ENCODE peak calls at places on chromosomes 3 and 15, in eight cellular contexts. One of them, this sample, is unnamed.

GRCh38 chr3:114902691-114903101 is 244.4 kb downstream of the ZBTB20 start:
- DNase-seq in A549: no peak
- DNase-seq in OCI-LY7: no peak
- DNase-seq in AG09309: no peak
- DNase-seq in PC-3: no peak
- DNase-seq in tibial nerve: no peak
- DNase-seq in BJ: no peak
- DNase-seq in CD4-positive, alpha-beta T cell: no peak
- DNase-seq in this sample: no peak

GRCh38 chr15:74821091-74821789 is 5.2 kb upstream of the CPLX3 start:
- DNase-seq in OCI-LY7: peak; percentile 94
- DNase-seq in CD4-positive, alpha-beta T cell: no peak
- DNase-seq in A549: no peak
- DNase-seq in tibial nerve: no peak
- DNase-seq in BJ: no peak
- DNase-seq in AG09309: no peak
- DNase-seq in PC-3: no peak
- DNase-seq in this sample: peak; percentile 75

GRCh38 chr15:70385711-70386110 is 288.0 kb upstream of the TLE3 start:
- DNase-seq in OCI-LY7: no peak
- DNase-seq in AG09309: no peak
- DNase-seq in PC-3: no peak
- DNase-seq in A549: no peak
- DNase-seq in tibial nerve: no peak
- DNase-seq in BJ: no peak
- DNase-seq in CD4-positive, alpha-beta T cell: no peak
- DNase-seq in this sample: no peak

GRCh38 chr15:86650084-86650483 is 570.4 kb downstream of the AGBL1 start:
- DNase-seq in A549: peak; percentile 21
- DNase-seq in CD4-positive, alpha-beta T cell: no peak
- DNase-seq in tibial nerve: no peak
- DNase-seq in BJ: no peak
- DNase-seq in PC-3: peak; percentile 32
- DNase-seq in AG09309: no peak
- DNase-seq in OCI-LY7: peak; percentile 61
- DNase-seq in this sample: no peak

GRCh38 chr15:80404719-80405553 is 754 bp downstream of the ARNT2 start:
- DNase-seq in BJ: no peak
- DNase-seq in A549: peak; percentile 65
- DNase-seq in OCI-LY7: no peak
- DNase-seq in tibial nerve: no peak
- DNase-seq in AG09309: no peak
- DNase-seq in CD4-positive, alpha-beta T cell: no peak
- DNase-seq in PC-3: no peak
- DNase-seq in this sample: peak; percentile 44

GRCh38 chr3:64351713-64352595 is 126.7 kb upstream of the PRICKLE2 start:
- DNase-seq in tibial nerve: no peak
- DNase-seq in CD4-positive, alpha-beta T cell: no peak
- DNase-seq in OCI-LY7: no peak
- DNase-seq in A549: no peak
- DNase-seq in AG09309: no peak
- DNase-seq in PC-3: no peak
- DNase-seq in BJ: no peak
- DNase-seq in this sample: no peak

GRCh38 chr15:31342781-31343626 is 16.4 kb downstream of the KLF13 start:
- DNase-seq in PC-3: no peak
- DNase-seq in A549: no peak
- DNase-seq in OCI-LY7: peak; percentile 37
- DNase-seq in AG09309: no peak
- DNase-seq in BJ: no peak
- DNase-seq in tibial nerve: no peak
- DNase-seq in CD4-positive, alpha-beta T cell: no peak
- DNase-seq in this sample: no peak

GRCh38 chr3:117964814-117965213 is 1069.8 kb downstream of the IGSF11 start:
- DNase-seq in PC-3: no peak
- DNase-seq in tibial nerve: no peak
- DNase-seq in AG09309: no peak
- DNase-seq in OCI-LY7: no peak
- DNase-seq in BJ: no peak
- DNase-seq in CD4-positive, alpha-beta T cell: no peak
- DNase-seq in A549: no peak
- DNase-seq in this sample: no peak

GRCh38 chr3:120823156-120823555 is 80.6 kb downstream of the GTF2E1 start:
- DNase-seq in AG09309: no peak
- DNase-seq in OCI-LY7: no peak
- DNase-seq in BJ: no peak
- DNase-seq in CD4-positive, alpha-beta T cell: no peak
- DNase-seq in A549: no peak
- DNase-seq in tibial nerve: no peak
- DNase-seq in PC-3: no peak
- DNase-seq in this sample: no peak

GRCh38 chr3:9503283-9503682 is 50.3 kb downstream of the LHFPL4 start:
- DNase-seq in OCI-LY7: peak; percentile 83
- DNase-seq in AG09309: peak; percentile 5
- DNase-seq in PC-3: peak; percentile 86
- DNase-seq in tibial nerve: peak; percentile 80
- DNase-seq in CD4-positive, alpha-beta T cell: peak; percentile 48
- DNase-seq in A549: peak; percentile 83
- DNase-seq in BJ: no peak
- DNase-seq in this sample: peak; percentile 81

GRCh38 chr3:17894434-17895060 is 152.1 kb upstream of the TBC1D5 start:
- DNase-seq in BJ: peak; percentile 5
- DNase-seq in OCI-LY7: peak; percentile 76
- DNase-seq in A549: no peak
- DNase-seq in tibial nerve: no peak
- DNase-seq in PC-3: peak; percentile 73
- DNase-seq in AG09309: no peak
- DNase-seq in CD4-positive, alpha-beta T cell: no peak
- DNase-seq in this sample: peak; percentile 10
- TF ChIP-seq CTCF in BJ: peak; percentile 58
- TF ChIP-seq CTCF in OCI-LY7: peak; percentile 86
- TF ChIP-seq CTCF in A549: peak; percentile 40
- TF ChIP-seq CTCF in tibial nerve: no peak
- TF ChIP-seq CTCF in PC-3: peak; percentile 78
- TF ChIP-seq CTCF in AG09309: peak; percentile 70
- TF ChIP-seq CTCF in CD4-positive, alpha-beta T cell: no peak
- TF ChIP-seq CTCF in this sample: peak; percentile 48

GRCh38 chr15:58077427-58077826 is 11.9 kb upstream of the ALDH1A2 start:
- DNase-seq in CD4-positive, alpha-beta T cell: no peak
- DNase-seq in PC-3: peak; percentile 40
- DNase-seq in AG09309: no peak
- DNase-seq in OCI-LY7: peak; percentile 5
- DNase-seq in A549: no peak
- DNase-seq in BJ: no peak
- DNase-seq in tibial nerve: no peak
- DNase-seq in this sample: no peak
- TF ChIP-seq CTCF in CD4-positive, alpha-beta T cell: no peak
- TF ChIP-seq CTCF in PC-3: peak; percentile 57
- TF ChIP-seq CTCF in AG09309: no peak
- TF ChIP-seq CTCF in OCI-LY7: peak; percentile 57
- TF ChIP-seq CTCF in A549: peak; percentile 36
- TF ChIP-seq CTCF in BJ: no peak
- TF ChIP-seq CTCF in tibial nerve: no peak
- TF ChIP-seq CTCF in this sample: no peak

GRCh38 chr15:98582900-98583554 is 65.3 kb upstream of the IGF1R start:
- DNase-seq in OCI-LY7: no peak
- DNase-seq in PC-3: no peak
- DNase-seq in A549: no peak
- DNase-seq in BJ: no peak
- DNase-seq in CD4-positive, alpha-beta T cell: no peak
- DNase-seq in AG09309: no peak
- DNase-seq in tibial nerve: no peak
- DNase-seq in this sample: no peak

GRCh38 chr15:98586066-98586465 is 62.3 kb upstream of the IGF1R start:
- DNase-seq in CD4-positive, alpha-beta T cell: no peak
- DNase-seq in BJ: no peak
- DNase-seq in PC-3: no peak
- DNase-seq in AG09309: no peak
- DNase-seq in OCI-LY7: no peak
- DNase-seq in tibial nerve: no peak
- DNase-seq in A549: no peak
- DNase-seq in this sample: no peak

GRCh38 chr15:98580577-98580976 is 67.8 kb upstream of the IGF1R start:
- DNase-seq in AG09309: no peak
- DNase-seq in A549: no peak
- DNase-seq in BJ: no peak
- DNase-seq in PC-3: no peak
- DNase-seq in tibial nerve: no peak
- DNase-seq in CD4-positive, alpha-beta T cell: no peak
- DNase-seq in OCI-LY7: no peak
- DNase-seq in this sample: no peak

GRCh38 chr15:98583758-98584157 is 64.6 kb upstream of the IGF1R start:
- DNase-seq in BJ: no peak
- DNase-seq in A549: no peak
- DNase-seq in PC-3: no peak
- DNase-seq in AG09309: no peak
- DNase-seq in tibial nerve: no peak
- DNase-seq in OCI-LY7: no peak
- DNase-seq in CD4-positive, alpha-beta T cell: no peak
- DNase-seq in this sample: no peak

DNA sequence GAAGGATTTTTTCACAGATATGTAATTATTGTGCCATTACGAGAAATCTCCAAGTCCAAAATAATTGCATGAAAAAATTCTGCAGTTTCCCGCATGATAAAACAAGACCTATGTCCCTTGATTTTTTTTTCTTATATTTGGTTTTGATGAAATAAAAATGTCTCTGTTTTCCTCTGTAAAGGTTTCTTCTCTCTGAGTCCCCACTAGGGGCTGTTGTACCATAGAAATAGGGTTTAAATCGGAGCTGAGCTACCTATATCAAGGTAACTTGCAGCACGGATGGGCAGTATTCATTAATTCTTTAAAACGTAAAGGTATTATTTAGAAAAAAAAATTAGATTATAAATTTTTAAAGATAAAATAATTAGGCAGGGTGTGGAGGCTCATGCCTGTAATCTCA is 66.6 kb upstream of the IGF1R start:
- DNase-seq in CD4-positive, alpha-beta T cell: no peak
- DNase-seq in OCI-LY7: no peak
- DNase-seq in PC-3: peak; percentile 33
- DNase-seq in AG09309: no peak
- DNase-seq in A549: no peak
- DNase-seq in tibial nerve: no peak
- DNase-seq in BJ: no peak
- DNase-seq in this sample: no peak
- TF ChIP-seq CTCF in CD4-positive, alpha-beta T cell: peak; percentile 45
- TF ChIP-seq CTCF in OCI-LY7: peak; percentile 31
- TF ChIP-seq CTCF in PC-3: peak; percentile 38
- TF ChIP-seq CTCF in AG09309: no peak
- TF ChIP-seq CTCF in A549: peak; percentile 25
- TF ChIP-seq CTCF in tibial nerve: no peak
- TF ChIP-seq CTCF in BJ: peak; percentile 16
- TF ChIP-seq CTCF in this sample: no peak

DNA sequence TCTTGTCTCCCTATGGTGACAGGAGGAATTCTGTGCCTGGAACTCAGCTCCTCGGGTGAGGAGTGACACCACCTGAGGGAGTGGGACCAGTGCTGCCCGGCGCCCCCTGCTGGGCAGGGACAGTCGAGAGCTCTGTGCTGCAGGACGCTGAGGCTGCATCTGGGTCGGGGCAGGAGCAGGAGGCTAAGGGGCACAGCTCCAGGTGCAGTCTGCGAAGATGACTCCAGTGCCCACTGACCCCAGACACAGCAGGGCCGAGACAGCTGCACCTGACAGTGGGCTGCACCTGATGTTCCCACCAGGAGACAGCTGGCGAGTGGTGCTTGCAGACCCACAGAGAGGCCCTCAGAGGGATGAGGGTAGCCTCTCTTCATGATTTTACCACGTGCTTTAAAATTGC is 152.9 kb downstream of the ATP10A start:
- DNase-seq in AG09309: no peak
- DNase-seq in OCI-LY7: peak; percentile 63
- DNase-seq in BJ: no peak
- DNase-seq in A549: peak; percentile 28
- DNase-seq in PC-3: peak; percentile 52
- DNase-seq in CD4-positive, alpha-beta T cell: peak; percentile 29
- DNase-seq in tibial nerve: peak; percentile 20
- DNase-seq in this sample: peak; percentile 53
- TF ChIP-seq CTCF in AG09309: peak; percentile 79
- TF ChIP-seq CTCF in OCI-LY7: peak; percentile 84
- TF ChIP-seq CTCF in BJ: peak; percentile 78
- TF ChIP-seq CTCF in A549: peak; percentile 41
- TF ChIP-seq CTCF in PC-3: peak; percentile 77
- TF ChIP-seq CTCF in CD4-positive, alpha-beta T cell: peak; percentile 74
- TF ChIP-seq CTCF in tibial nerve: no peak
- TF ChIP-seq CTCF in this sample: peak; percentile 74

DNA sequence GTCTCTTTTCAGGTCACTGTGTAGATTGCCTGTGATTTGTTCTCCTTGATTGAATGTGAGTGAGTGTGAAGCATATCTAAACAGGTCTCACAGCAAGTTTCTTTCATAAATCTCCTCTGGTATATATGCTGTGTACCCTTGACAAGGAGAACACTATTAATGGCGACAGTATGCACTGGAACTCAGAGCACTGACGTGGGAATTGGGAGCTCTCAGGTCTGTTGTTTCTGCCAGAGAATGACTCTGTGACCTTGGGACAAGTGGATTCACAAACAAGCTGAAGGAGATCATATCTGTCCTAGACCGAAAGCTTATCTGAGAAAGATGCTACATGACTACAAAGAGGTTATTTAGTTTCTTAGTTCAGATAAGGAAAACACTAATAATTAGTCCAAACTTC is 326.3 kb upstream of the TPRG1 start:
- DNase-seq in OCI-LY7: no peak
- DNase-seq in BJ: no peak
- DNase-seq in CD4-positive, alpha-beta T cell: no peak
- DNase-seq in PC-3: no peak
- DNase-seq in AG09309: no peak
- DNase-seq in A549: no peak
- DNase-seq in tibial nerve: no peak
- DNase-seq in this sample: no peak
- TF ChIP-seq CTCF in OCI-LY7: no peak
- TF ChIP-seq CTCF in BJ: no peak
- TF ChIP-seq CTCF in CD4-positive, alpha-beta T cell: no peak
- TF ChIP-seq CTCF in PC-3: no peak
- TF ChIP-seq CTCF in AG09309: no peak
- TF ChIP-seq CTCF in A549: no peak
- TF ChIP-seq CTCF in tibial nerve: no peak
- TF ChIP-seq CTCF in this sample: no peak

GRCh38 chr3:185823280-185824044 is 1.4 kb downstream of the IGF2BP2 start:
- DNase-seq in A549: no peak
- DNase-seq in AG09309: no peak
- DNase-seq in OCI-LY7: no peak
- DNase-seq in PC-3: peak; percentile 38
- DNase-seq in CD4-positive, alpha-beta T cell: no peak
- DNase-seq in tibial nerve: peak; percentile 12
- DNase-seq in BJ: no peak
- DNase-seq in this sample: peak; percentile 70
- TF ChIP-seq CTCF in A549: no peak
- TF ChIP-seq CTCF in AG09309: peak; percentile 7
- TF ChIP-seq CTCF in OCI-LY7: no peak
- TF ChIP-seq CTCF in PC-3: no peak
- TF ChIP-seq CTCF in CD4-positive, alpha-beta T cell: no peak
- TF ChIP-seq CTCF in tibial nerve: no peak
- TF ChIP-seq CTCF in BJ: peak; percentile 28
- TF ChIP-seq CTCF in this sample: no peak

GRCh38 chr3:66196633-66197032 is 24.2 kb upstream of the SLC25A26 start:
- DNase-seq in AG09309: no peak
- DNase-seq in OCI-LY7: no peak
- DNase-seq in BJ: no peak
- DNase-seq in CD4-positive, alpha-beta T cell: no peak
- DNase-seq in PC-3: peak; percentile 12
- DNase-seq in A549: no peak
- DNase-seq in tibial nerve: no peak
- DNase-seq in this sample: no peak
- TF ChIP-seq CTCF in AG09309: no peak
- TF ChIP-seq CTCF in OCI-LY7: peak; percentile 62
- TF ChIP-seq CTCF in BJ: peak; percentile 6
- TF ChIP-seq CTCF in CD4-positive, alpha-beta T cell: no peak
- TF ChIP-seq CTCF in PC-3: peak; percentile 39
- TF ChIP-seq CTCF in A549: peak; percentile 14
- TF ChIP-seq CTCF in tibial nerve: no peak
- TF ChIP-seq CTCF in this sample: no peak

GRCh38 chr3:65436580-65436979 is 602.1 kb downstream of the MAGI1 start:
- DNase-seq in AG09309: no peak
- DNase-seq in CD4-positive, alpha-beta T cell: no peak
- DNase-seq in BJ: no peak
- DNase-seq in A549: no peak
- DNase-seq in OCI-LY7: peak; percentile 1
- DNase-seq in PC-3: peak; percentile 11
- DNase-seq in tibial nerve: no peak
- DNase-seq in this sample: no peak
- TF ChIP-seq CTCF in AG09309: peak; percentile 20
- TF ChIP-seq CTCF in CD4-positive, alpha-beta T cell: no peak
- TF ChIP-seq CTCF in BJ: peak; percentile 30
- TF ChIP-seq CTCF in A549: peak; percentile 42
- TF ChIP-seq CTCF in OCI-LY7: peak; percentile 54
- TF ChIP-seq CTCF in PC-3: peak; percentile 50
- TF ChIP-seq CTCF in tibial nerve: peak; percentile 39
- TF ChIP-seq CTCF in this sample: peak; percentile 17

This sample was measured in GM20000.